ENCODE peak calls at places on chromosomes 4 and X, in eight cellular contexts. T is Ammon's horn, H is mesothelial cell of epicardium, U is esophagus squamous epithelium, Z is AG08395, Q is WTC11, D is activated T-helper 1 cell treated with Interleukin-2 at 50 U/mL for 16 hours, B is NCI-H1105. A is an unnamed sample.
A peak's percentile ranks its signal among the peaks of the same experiment; 100 is the strongest.

GRCh38 chr4:68773699-68774098 is 42.1 kb upstream of the UGT2B10 start:
- DNase-seq in T (no peak), H (no peak), U (no peak), Z (no peak), Q (no peak), D (no peak), B (no peak), A (no peak)

GRCh38 chrX:80285131-80285773 is 135.0 kb upstream of the TENT5D start:
- DNase-seq in T (no peak), H (no peak), U (no peak), Z (no peak), Q (peak; percentile 39), D (no peak), B (peak; percentile 10), A (peak; percentile 5)

GRCh38 chrX:4844376-4844775 is 1130.9 kb upstream of the PRKX start:
- DNase-seq in T (no peak), H (no peak), U (no peak), Z (no peak), Q (no peak), D (no peak), B (no peak), A (no peak)

GRCh38 chr4:100168521-100168920 is 21.7 kb downstream of the DDIT4L start:
- DNase-seq in T (no peak), H (no peak), U (no peak), Z (peak; percentile 80), Q (no peak), D (no peak), B (no peak), A (no peak)

GRCh38 chr4:113822555-113823290 is 61.2 kb upstream of the CAMK2D start:
- DNase-seq in T (no peak), H (no peak), U (no peak), Z (no peak), Q (no peak), D (no peak), B (no peak), A (no peak)

GRCh38 chr4:41478518-41478917 is 59.4 kb upstream of the LIMCH1 start:
- DNase-seq in T (no peak), H (no peak), U (no peak), Z (no peak), Q (no peak), D (no peak), B (no peak), A (no peak)

GRCh38 chr4:7155611-7156071 is 36.7 kb upstream of the SORCS2 start:
- DNase-seq in T (no peak), H (peak; percentile 36), U (no peak), Z (peak; percentile 46), Q (no peak), D (no peak), B (no peak), A (peak; percentile 48)

GRCh38 chr4:153611679-153612078 is 72.4 kb upstream of the TLR2 start:
- DNase-seq in T (no peak), H (no peak), U (no peak), Z (no peak), Q (no peak), D (no peak), B (no peak), A (no peak)

GRCh38 chrX:44817029-44817428 is 26.8 kb upstream of the DUSP21 start:
- DNase-seq in T (no peak), H (no peak), U (no peak), Z (no peak), Q (peak; percentile 7), D (no peak), B (no peak), A (no peak)

GRCh38 chrX:126165721-126166401 is at the start of gene DCAF12L2:
- DNase-seq in T (peak; percentile 18), H (no peak), U (no peak), Z (no peak), Q (peak; percentile 41), D (no peak), B (peak; percentile 18), A (peak; percentile 60)

GRCh38 chr4:56326363-56326762 is 60.9 kb downstream of the AASDH start:
- DNase-seq in T (no peak), H (no peak), U (no peak), Z (no peak), Q (no peak), D (no peak), B (no peak), A (no peak)

GRCh38 chr4:78119698-78120097 is 62.6 kb downstream of the FRAS1 start:
- DNase-seq in T (no peak), H (no peak), U (no peak), Z (no peak), Q (no peak), D (no peak), B (no peak), A (no peak)

GRCh38 chrX:136055651-136056221 is 70.5 kb downstream of the SLC9A6 start:
- DNase-seq in T (no peak), H (no peak), U (no peak), Z (peak; percentile 61), Q (no peak), D (no peak), B (no peak), A (no peak)

GRCh38 chr4:4328840-4329239 is 38.8 kb downstream of the ZBTB49 start:
- DNase-seq in T (no peak), H (no peak), U (no peak), Z (no peak), Q (no peak), D (no peak), B (no peak), A (no peak)

GRCh38 chr4:150139297-150139696 is 61.1 kb downstream of the DCLK2 start:
- DNase-seq in T (no peak), H (no peak), U (no peak), Z (no peak), Q (no peak), D (no peak), B (no peak), A (no peak)

GRCh38 chrX:103309860-103310591 is 764 bp downstream of the BEX2 start:
- DNase-seq in T (no peak), H (no peak), U (no peak), Z (no peak), Q (peak; percentile 10), D (no peak), B (peak; percentile 7), A (no peak)

GRCh38 chr4:53098681-53099121 is 236.6 kb downstream of the RASL11B start:
- DNase-seq in T (no peak), H (no peak), U (no peak), Z (no peak), Q (no peak), D (no peak), B (no peak), A (no peak)

GRCh38 chr4:167897116-167897515 is 195.2 kb upstream of the ANXA10 start:
- DNase-seq in T (no peak), H (no peak), U (no peak), Z (peak; percentile 1), Q (peak; percentile 61), D (no peak), B (peak; percentile 1), A (peak; percentile 7)

GRCh38 chr4:25694466-25694865 is 38.8 kb downstream of the SLC34A2 start:
- DNase-seq in T (no peak), H (no peak), U (no peak), Z (peak; percentile 31), Q (no peak), D (no peak), B (no peak), A (no peak)

GRCh38 chrX:149286940-149287349 is 218.2 kb downstream of the IDS start:
- DNase-seq in T (peak; percentile 41), H (peak; percentile 53), U (no peak), Z (peak; percentile 52), Q (peak; percentile 28), D (peak; percentile 2), B (peak; percentile 74), A (peak; percentile 46)

GRCh38 chrX:68146054-68146453 is 287.2 kb downstream of the OPHN1 start:
- DNase-seq in T (peak; percentile 18), H (no peak), U (no peak), Z (peak; percentile 60), Q (no peak), D (no peak), B (no peak), A (peak; percentile 6)

GRCh38 chr4:39928538-39928937 is 49.2 kb downstream of the PDS5A start:
- DNase-seq in T (no peak), H (no peak), U (no peak), Z (no peak), Q (no peak), D (no peak), B (no peak), A (no peak)

GRCh38 chr4:54746228-54746627 is 88.5 kb downstream of the KIT start:
- DNase-seq in T (no peak), H (no peak), U (no peak), Z (peak; percentile 71), Q (no peak), D (no peak), B (no peak), A (no peak)

GRCh38 chrX:153649178-153649914 is 2.3 kb downstream of the DUSP9 start:
- DNase-seq in T (no peak), H (peak; percentile 35), U (no peak), Z (peak; percentile 39), Q (peak; percentile 73), D (no peak), B (no peak), A (peak; percentile 94)

GRCh38 chr4:111214371-111214770 is 591.5 kb upstream of the PITX2 start:
- DNase-seq in T (no peak), H (no peak), U (no peak), Z (no peak), Q (no peak), D (no peak), B (no peak), A (no peak)

GRCh38 chr4:159026329-159026728 is 76.5 kb upstream of the RAPGEF2 start:
- DNase-seq in T (no peak), H (no peak), U (no peak), Z (no peak), Q (no peak), D (no peak), B (no peak), A (no peak)

GRCh38 chr4:143700060-143700419 is 435 bp downstream of the FREM3 start:
- DNase-seq in T (no peak), H (peak; percentile 45), U (no peak), Z (no peak), Q (peak; percentile 42), D (no peak), B (no peak), A (peak; percentile 56)

GRCh38 chrX:134570899-134571298 is 87.4 kb downstream of the PLAC1 start:
- DNase-seq in T (no peak), H (no peak), U (no peak), Z (no peak), Q (no peak), D (no peak), B (no peak), A (no peak)

GRCh38 chr4:102918859-102919258 is 50.1 kb downstream of the CISD2 start:
- DNase-seq in T (no peak), H (no peak), U (no peak), Z (no peak), Q (no peak), D (no peak), B (no peak), A (no peak)

GRCh38 chr4:133565379-133565778 is 416.3 kb downstream of the PCDH10 start:
- DNase-seq in T (no peak), H (no peak), U (no peak), Z (no peak), Q (no peak), D (no peak), B (peak; percentile 91), A (no peak)

A was measured in H7.